ENCODE peak calls at places on chromosome 15, in four cellular contexts. V is WTC11, B is GM12878, G is SK-N-SH. C is an unnamed sample.
A peak's percentile ranks its signal among the peaks of the same experiment; 100 is the strongest.

GRCh38 chr15:40340740-40341400 is at the start of gene CCDC9B:
- DNase-seq in V (no peak), B (no peak), G (peak; percentile 91), C (peak; percentile 61)

GRCh38 chr15:59833366-59833765 is 144.2 kb upstream of the BNIP2 start:
- DNase-seq in V (no peak), B (no peak), G (no peak), C (no peak)

GRCh38 chr15:38072007-38072506 is 137.6 kb downstream of the TMCO5A start:
- DNase-seq in V (no peak), B (no peak), G (no peak), C (no peak)

GRCh38 chr15:70323111-70323851 is 225.6 kb upstream of the TLE3 start:
- DNase-seq in V (no peak), B (no peak), G (peak; percentile 51), C (no peak)

GRCh38 chr15:79366691-79367090 is 55.8 kb downstream of the TMED3 start:
- DNase-seq in V (no peak), B (no peak), G (no peak), C (no peak)

GRCh38 chr15:48031973-48032372 is 88.8 kb upstream of the SLC24A5 start:
- DNase-seq in V (no peak), B (no peak), G (peak; percentile 21), C (no peak)

GRCh38 chr15:74253276-74253921 is 17.3 kb downstream of the CCDC33 start:
- DNase-seq in V (no peak), B (no peak), G (no peak), C (no peak)

GRCh38 chr15:60704129-60704528 is 225.2 kb upstream of the ICE2 start:
- DNase-seq in V (no peak), B (no peak), G (no peak), C (no peak)

GRCh38 chr15:92801412-92801773 is 98.7 kb upstream of the CHD2 start:
- DNase-seq in V (no peak), B (no peak), G (no peak), C (no peak)

GRCh38 chr15:96160269-96160668 is 170.2 kb upstream of the NR2F2 start:
- DNase-seq in V (no peak), B (no peak), G (no peak), C (no peak)

GRCh38 chr15:85891470-85891869 is 96.7 kb upstream of the KLHL25 start:
- DNase-seq in V (no peak), B (no peak), G (no peak), C (no peak)

GRCh38 chr15:63476229-63476632 is 28.2 kb upstream of the USP3 start:
- DNase-seq in V (no peak), B (no peak), G (no peak), C (no peak)

GRCh38 chr15:93584021-93584420 is 495.0 kb upstream of the RGMA start:
- DNase-seq in V (no peak), B (no peak), G (no peak), C (no peak)

GRCh38 chr15:53513431-53513830 is 246.0 kb downstream of the WDR72 start:
- DNase-seq in V (no peak), B (no peak), G (no peak), C (no peak)

GRCh38 chr15:98776607-98777281 is 128.4 kb downstream of the IGF1R start:
- DNase-seq in V (no peak), B (peak; percentile 67), G (no peak), C (peak; percentile 61)

GRCh38 chr15:43484455-43484854 is 8.5 kb downstream of the TP53BP1 start:
- DNase-seq in V (no peak), B (no peak), G (no peak), C (no peak)

GRCh38 chr15:94745371-94745770 is 514.0 kb downstream of the MCTP2 start:
- DNase-seq in V (no peak), B (no peak), G (no peak), C (no peak)

GRCh38 chr15:85690546-85691226 is 104.0 kb downstream of the KLHL25 start:
- DNase-seq in V (no peak), B (peak; percentile 79), G (no peak), C (no peak)

GRCh38 chr15:39131605-39132004 is 449.3 kb upstream of the THBS1 start:
- DNase-seq in V (no peak), B (no peak), G (no peak), C (no peak)

GRCh38 chr15:63995789-63996188 is 50.5 kb downstream of the DAPK2 start:
- DNase-seq in V (no peak), B (no peak), G (no peak), C (no peak)

GRCh38 chr15:70127288-70127746 is 29.6 kb upstream of the TLE3 start:
- DNase-seq in V (no peak), B (no peak), G (no peak), C (no peak)

GRCh38 chr15:88701561-88702095 is 62.8 kb downstream of the ISG20 start:
- DNase-seq in V (peak; percentile 65), B (no peak), G (no peak), C (peak; percentile 43)

GRCh38 chr15:89898628-89899302 is 5.0 kb upstream of the AP3S2 start:
- DNase-seq in V (peak; percentile 70), B (no peak), G (peak; percentile 74), C (peak; percentile 80)

GRCh38 chr15:24955549-24955929 is 752 bp downstream of the SNRPN start:
- DNase-seq in V (no peak), B (no peak), G (peak; percentile 32), C (no peak)

GRCh38 chr15:82843561-82843960 is 34.1 kb downstream of the WHAMM start:
- DNase-seq in V (no peak), B (no peak), G (no peak), C (no peak)

GRCh38 chr15:37793851-37794250 is 140.6 kb upstream of the TMCO5A start:
- DNase-seq in V (no peak), B (no peak), G (peak; percentile 60), C (no peak)

GRCh38 chr15:36595625-36596024 is 16.2 kb downstream of the CDIN1 start:
- DNase-seq in V (no peak), B (no peak), G (no peak), C (no peak)

GRCh38 chr15:58552505-58553364 is 120.9 kb downstream of the LIPC start:
- DNase-seq in V (no peak), B (no peak), G (no peak), C (no peak)

GRCh38 chr15:55289573-55290360 is at the start of gene RAB27A:
- DNase-seq in V (peak; percentile 81), B (no peak), G (peak; percentile 85), C (peak; percentile 87)

GRCh38 chr15:32033186-32033890 is 3.0 kb downstream of the CHRNA7 start:
- DNase-seq in V (no peak), B (no peak), G (no peak), C (no peak)

GRCh38 chr15:69973102-69973714 is 124.5 kb downstream of the TLE3 start:
- DNase-seq in V (no peak), B (no peak), G (no peak), C (peak; percentile 16)

GRCh38 chr15:60912984-60913697 is 316.0 kb downstream of the RORA start:
- DNase-seq in V (no peak), B (no peak), G (no peak), C (no peak)

GRCh38 chr15:83784975-83785374 is 131.1 kb downstream of the ADAMTSL3 start:
- DNase-seq in V (no peak), B (no peak), G (no peak), C (no peak)

GRCh38 chr15:70318594-70318993 is 220.9 kb upstream of the TLE3 start:
- DNase-seq in V (no peak), B (no peak), G (no peak), C (no peak)

GRCh38 chr15:38074029-38074428 is 139.6 kb downstream of the TMCO5A start:
- DNase-seq in V (no peak), B (no peak), G (no peak), C (no peak)

GRCh38 chr15:63506537-63507035 is 2.2 kb downstream of the USP3 start:
- DNase-seq in V (no peak), B (no peak), G (no peak), C (no peak)

GRCh38 chr15:78996876-78997275 is 52.0 kb upstream of the CTSH start:
- DNase-seq in V (no peak), B (no peak), G (no peak), C (no peak)

DNA sequence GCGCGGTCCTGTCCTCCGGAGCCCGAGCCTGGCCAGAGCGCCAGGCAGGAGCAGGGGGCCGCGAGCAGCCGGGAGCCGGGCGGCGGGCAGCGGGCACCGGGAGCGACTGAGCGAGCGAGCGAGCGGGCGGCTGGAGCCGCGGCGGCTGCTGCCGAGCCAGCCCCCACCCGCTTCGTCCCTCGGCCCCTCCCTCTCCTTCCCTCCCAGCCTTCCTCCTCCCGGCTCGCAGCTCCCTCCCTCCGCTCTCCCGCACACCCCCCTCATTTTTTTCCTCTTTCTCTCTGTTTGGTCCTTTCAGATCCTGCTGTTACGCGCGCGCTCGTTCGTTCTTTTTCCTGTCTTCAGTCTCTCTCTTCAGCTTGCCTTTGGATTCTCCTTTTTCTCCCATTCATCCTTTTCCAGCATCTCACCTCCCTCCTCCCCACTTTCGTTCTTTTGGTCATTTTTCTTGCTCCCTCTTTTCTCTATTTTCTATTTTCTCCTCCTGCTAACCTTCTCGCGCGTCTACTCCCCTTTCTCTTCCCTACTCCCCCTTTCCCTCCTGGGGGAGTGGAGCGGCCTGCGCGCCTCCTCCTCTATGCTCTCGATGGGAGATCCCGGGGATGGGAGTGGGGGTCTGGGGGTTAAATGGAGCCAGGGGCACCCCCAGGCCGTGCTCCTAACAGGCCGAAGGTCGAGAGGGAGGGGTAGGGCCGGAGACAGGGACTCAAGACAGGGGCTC is at the start of gene MEGF11:
- DNase-seq in V (peak; percentile 69), B (no peak), G (peak; percentile 88), C (peak; percentile 31)
- TF ChIP-seq USF1 in V (no peak), B (no peak), G (no peak), C (no peak)

GRCh38 chr15:80825361-80826030 is 46.3 kb downstream of the CEMIP start:
- DNase-seq in V (no peak), B (no peak), G (no peak), C (no peak)
- TF ChIP-seq USF1 in V (no peak), B (no peak), G (no peak), C (no peak)

GRCh38 chr15:71465109-71465508 is 345.2 kb upstream of the NR2E3 start:
- DNase-seq in V (no peak), B (no peak), G (no peak), C (no peak)

GRCh38 chr15:71462638-71463037 is 347.4 kb downstream of the THSD4 start:
- DNase-seq in V (no peak), B (no peak), G (no peak), C (no peak)

GRCh38 chr15:71458089-71458660 is 342.9 kb downstream of the THSD4 start:
- DNase-seq in V (no peak), B (no peak), G (no peak), C (no peak)

GRCh38 chr15:71463156-71463555 is 347.2 kb upstream of the NR2E3 start:
- DNase-seq in V (no peak), B (no peak), G (no peak), C (no peak)

DNA sequence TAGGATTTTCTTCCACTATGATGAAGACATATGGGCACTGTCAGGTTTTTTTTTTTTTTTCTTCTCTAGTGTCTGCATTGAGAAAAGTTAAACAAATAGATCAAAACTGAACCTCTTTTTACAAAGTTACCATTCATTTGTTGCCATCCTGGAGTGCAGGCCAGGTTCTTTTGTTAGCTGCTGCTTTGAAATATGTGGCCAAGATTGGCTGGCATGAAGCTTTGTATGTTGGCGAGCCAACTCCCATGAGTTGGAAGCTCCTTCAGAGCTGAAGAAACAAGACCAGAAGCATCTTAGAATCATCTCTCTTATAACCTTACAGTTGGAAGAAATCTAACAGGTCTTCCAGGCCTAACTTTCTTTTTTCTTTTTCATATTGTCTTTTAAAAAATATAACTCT is 346.5 kb downstream of the THSD4 start:
- DNase-seq in V (no peak), B (no peak), G (no peak), C (no peak)
- TF ChIP-seq USF1 in V (no peak), B (no peak), G (no peak), C (no peak)

GRCh38 chr15:80562033-80562432 is 133.1 kb upstream of the ABHD17C start:
- DNase-seq in V (no peak), B (no peak), G (no peak), C (no peak)
- TF ChIP-seq USF1 in V (no peak), B (no peak), G (no peak), C (no peak)

C was measured in K562.